ENCODE peak calls at places on chromosomes 12 and 14, in four cellular contexts. P is brain microvascular endothelial cell, X is choroid plexus epithelial cell, U is WERI-Rb-1. F is an unnamed sample.

GRCh38 chr12:7162691-7163114 is 26.8 kb upstream of the PEX5 start:
- DNase-seq in P (no peak), X (peak; percentile 42), U (peak; percentile 77), F (no peak)

GRCh38 chr14:76828339-76829015 is 2.3 kb downstream of the LRRC74A start:
- DNase-seq in P (no peak), X (no peak), U (no peak), F (no peak)

GRCh38 chr12:29674463-29674862 is 109.3 kb downstream of the TMTC1 start:
- DNase-seq in P (no peak), X (no peak), U (no peak), F (no peak)

GRCh38 chr12:84994436-84994835 is 41.6 kb downstream of the TSPAN19 start:
- DNase-seq in P (no peak), X (peak; percentile 51), U (no peak), F (peak; percentile 31)

GRCh38 chr12:46891306-46891705 is 65.5 kb upstream of the SLC38A4 start:
- DNase-seq in P (peak; percentile 50), X (peak; percentile 19), U (no peak), F (no peak)

GRCh38 chr12:6925543-6926279 is 2.0 kb upstream of the ATN1 start:
- DNase-seq in P (no peak), X (peak; percentile 63), U (no peak), F (peak; percentile 80)

GRCh38 chr12:130508847-130509246 is 171.2 kb downstream of the PIWIL1 start:
- DNase-seq in P (no peak), X (no peak), U (peak; percentile 81), F (no peak)

GRCh38 chr12:32776258-32776657 is 20.6 kb upstream of the YARS2 start:
- DNase-seq in P (no peak), X (no peak), U (no peak), F (no peak)

GRCh38 chr14:84482256-84483071 is 1047.5 kb upstream of the FLRT2 start:
- DNase-seq in P (peak; percentile 23), X (peak; percentile 84), U (no peak), F (peak; percentile 71)

GRCh38 chr14:104970231-104971068 is 7.7 kb downstream of the AHNAK2 start:
- DNase-seq in P (peak; percentile 85), X (peak; percentile 89), U (peak; percentile 26), F (peak; percentile 87)

GRCh38 chr12:116200812-116201211 is 76.7 kb downstream of the MED13L start:
- DNase-seq in P (no peak), X (peak; percentile 52), U (no peak), F (no peak)

GRCh38 chr12:29238822-29239291 is 89.8 kb downstream of the FAR2 start:
- DNase-seq in P (peak; percentile 35), X (peak; percentile 47), U (peak; percentile 11), F (peak; percentile 91)

GRCh38 chr12:48194780-48195179 is 8.3 kb downstream of the OR10AD1 start:
- DNase-seq in P (no peak), X (peak; percentile 19), U (no peak), F (peak; percentile 14)

GRCh38 chr12:120212301-120212700 is 11.4 kb upstream of the RPLP0 start:
- DNase-seq in P (no peak), X (no peak), U (no peak), F (no peak)

GRCh38 chr12:129681151-129681550 is 222.7 kb downstream of the TMEM132D start:
- DNase-seq in P (no peak), X (no peak), U (no peak), F (no peak)

GRCh38 chr12:116080415-116080814 is 197.1 kb downstream of the MED13L start:
- DNase-seq in P (no peak), X (no peak), U (no peak), F (no peak)

GRCh38 chr14:94880805-94881204 is 110.9 kb upstream of the GSC start:
- DNase-seq in P (no peak), X (no peak), U (peak; percentile 90), F (no peak)

GRCh38 chr12:47276253-47277070 is 196.7 kb upstream of the AMIGO2 start:
- DNase-seq in P (no peak), X (peak; percentile 87), U (no peak), F (peak; percentile 54)

GRCh38 chr12:7376196-7376595 is 67.8 kb downstream of the CD163L1 start:
- DNase-seq in P (peak; percentile 22), X (peak; percentile 7), U (no peak), F (peak; percentile 40)

GRCh38 chr14:101506921-101507300 is 54.4 kb upstream of the DIO3 start:
- DNase-seq in P (no peak), X (no peak), U (no peak), F (no peak)

GRCh38 chr14:61537567-61538463 is 157.5 kb upstream of the HIF1A start:
- DNase-seq in P (peak; percentile 57), X (peak; percentile 85), U (peak; percentile 35), F (peak; percentile 78)

GRCh38 chr12:114403044-114403689 is 2.8 kb downstream of the TBX5 start:
- DNase-seq in P (no peak), X (no peak), U (no peak), F (no peak)

GRCh38 chr14:100065942-100066574 is 836 bp downstream of the EVL start:
- DNase-seq in P (no peak), X (no peak), U (no peak), F (no peak)
- H3K4me3 ChIP-seq in P (no peak overlapping the region), X (no peak overlapping the region), U (no peak overlapping the region), F (no peak overlapping the region)

DNA sequence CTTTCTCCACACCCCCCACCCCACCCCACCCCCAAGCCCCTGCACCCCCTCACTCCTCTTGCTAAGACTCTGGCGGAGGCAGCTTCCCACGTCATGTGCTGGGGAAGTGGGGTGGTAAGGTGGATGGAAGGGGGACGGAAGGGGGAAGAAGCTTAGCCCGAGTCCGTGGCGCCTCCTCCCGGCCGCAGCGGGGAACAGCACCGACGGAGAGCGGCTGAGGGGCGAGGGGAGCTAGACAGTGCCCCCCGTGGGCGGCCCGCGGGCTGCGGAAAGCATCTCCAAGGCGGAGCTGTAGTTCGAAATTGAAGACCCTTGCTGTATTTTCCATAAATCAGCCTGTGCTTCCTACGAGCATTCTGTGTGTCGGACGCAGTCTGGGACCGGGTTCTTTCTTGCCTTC is 608 bp upstream of the GRIN2B start:
- DNase-seq in P (no peak), X (no peak), U (peak; percentile 79), F (no peak)
- H3K4me3 ChIP-seq in P (no peak overlapping the region), X (no peak overlapping the region), U (peak overlapping the region; percentile 77), F (no peak overlapping the region)

GRCh38 chr14:59306775-59307174 is 118.3 kb downstream of the DAAM1 start:
- DNase-seq in P (peak; percentile 66), X (peak; percentile 60), U (no peak), F (peak; percentile 90)
- H3K4me3 ChIP-seq in P (no peak overlapping the region), X (no peak overlapping the region), U (no peak overlapping the region), F (no peak overlapping the region)

DNA sequence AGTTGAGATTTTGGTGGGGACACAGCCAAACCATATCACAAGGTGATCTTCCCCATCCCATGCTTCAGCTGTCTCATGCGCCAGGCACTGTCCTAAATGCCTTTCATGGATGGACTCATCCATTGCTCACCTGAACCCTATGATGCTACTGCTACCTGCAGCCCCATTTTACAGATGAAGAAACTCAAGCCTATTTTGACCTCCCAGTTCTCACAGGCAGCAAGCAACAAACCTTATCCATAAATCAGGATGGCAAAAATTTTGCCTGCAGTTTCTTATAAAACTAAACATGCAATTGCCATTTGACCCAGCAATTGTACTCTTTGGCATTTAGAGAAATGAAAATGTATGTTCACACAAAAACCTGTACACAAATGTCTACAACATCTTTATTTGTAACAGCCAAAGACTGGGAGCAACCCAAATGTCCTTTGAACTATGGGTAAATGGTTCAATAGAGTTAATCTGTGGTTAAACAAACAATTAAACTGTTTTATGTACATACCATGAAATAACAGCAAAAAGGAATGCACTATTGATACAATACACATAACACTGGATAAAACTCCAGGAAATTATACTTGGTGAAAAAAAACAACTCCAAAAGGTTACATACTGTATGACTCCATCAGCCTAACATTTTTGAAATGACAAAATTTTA is 2.6 kb downstream of the NT5DC3 start:
- DNase-seq in P (no peak), X (no peak), U (no peak), F (no peak)
- H3K4me3 ChIP-seq in P (no peak overlapping the region), X (no peak overlapping the region), U (no peak overlapping the region), F (no peak overlapping the region)

GRCh38 chr12:96906498-96906848 is 584 bp upstream of the NEDD1 start:
- DNase-seq in P (no peak), X (no peak), U (no peak), F (no peak)
- H3K4me3 ChIP-seq in P (peak overlapping the region; percentile 82), X (peak overlapping the region; percentile 97), U (peak overlapping the region; percentile 99), F (peak overlapping the region; percentile 90)

GRCh38 chr12:122884860-122885259 is 11.1 kb downstream of the VPS37B start:
- DNase-seq in P (no peak), X (no peak), U (no peak), F (no peak)

GRCh38 chr12:122887817-122888212 is 8.1 kb downstream of the VPS37B start:
- DNase-seq in P (no peak), X (no peak), U (no peak), F (no peak)

GRCh38 chr12:122886161-122886560 is 9.8 kb downstream of the VPS37B start:
- DNase-seq in P (no peak), X (no peak), U (no peak), F (no peak)

GRCh38 chr12:122888232-122888752 is 7.6 kb downstream of the VPS37B start:
- DNase-seq in P (peak; percentile 59), X (peak; percentile 92), U (no peak), F (peak; percentile 96)

GRCh38 chr12:122886851-122887816 is 8.8 kb downstream of the VPS37B start:
- DNase-seq in P (no peak), X (peak; percentile 53), U (peak; percentile 94), F (peak; percentile 71)
- H3K4me3 ChIP-seq in P (no peak overlapping the region), X (no peak overlapping the region), U (peak overlapping the region; percentile 26), F (no peak overlapping the region)